ENCODE peak calls at places on chromosomes 4 and X, in ten cellular contexts. E is transverse colon, K is OCI-LY7, I is foreskin fibroblast, L is upper lobe of right lung, A is stomach, O is body of pancreas, G is tibial nerve, T is heart right ventricle, F is cardiac muscle cell. N is an unnamed sample.

GRCh38 chrX:639151-639550 is 8.6 kb downstream of the SHOX start:
- DNase-seq in A (no peak), E (no peak), G (no peak), I (no peak), O (no peak), T (no peak), K (no peak), L (no peak), F (no peak), N (no peak)

GRCh38 chr4:15930314-15930713 is 8.2 kb downstream of the FGFBP1 start:
- DNase-seq in T (no peak), K (no peak), A (no peak), E (no peak), F (no peak), I (no peak), G (no peak), L (no peak), O (no peak), N (no peak)

GRCh38 chr4:2785613-2786012 is 7.3 kb upstream of the SH3BP2 start:
- DNase-seq in E (no peak), A (peak), G (peak), O (peak), L (no peak), F (no peak), K (peak), T (no peak), I (peak), N (no peak)

GRCh38 chr4:131427000-131427399 is 1722.1 kb upstream of the PCDH10 start:
- DNase-seq in A (no peak), G (no peak), I (no peak), F (no peak), L (no peak), O (no peak), E (no peak), T (no peak), K (no peak), N (no peak)

GRCh38 chrX:116667346-116667745 is 204.6 kb upstream of the CT83 start:
- DNase-seq in L (no peak), I (no peak), F (no peak), T (no peak), O (no peak), G (no peak), E (no peak), A (no peak), K (no peak), N (no peak)

GRCh38 chr4:129335263-129335662 is 239.3 kb downstream of the C4orf33 start:
- DNase-seq in G (no peak), K (no peak), O (no peak), E (no peak), L (no peak), A (no peak), T (no peak), I (no peak), F (no peak), N (no peak)

GRCh38 chr4:168932138-168932537 is 77.9 kb downstream of the CBR4 start:
- DNase-seq in T (no peak), A (no peak), O (no peak), L (no peak), G (no peak), E (no peak), F (no peak), I (no peak), K (no peak), N (no peak)

GRCh38 chrX:70508296-70508911 is 63.8 kb downstream of the DLG3 start:
- DNase-seq in T (no peak), G (no peak), K (no peak), O (no peak), L (no peak), F (peak), I (peak), E (no peak), A (no peak), N (no peak)

GRCh38 chr4:116358633-116359222 is 726.6 kb downstream of the TRAM1L1 start:
- DNase-seq in O (peak), I (peak), T (peak), F (peak), E (peak), L (no peak), G (no peak), K (peak), A (peak), N (peak)

GRCh38 chrX:30280428-30280827 is 28.8 kb downstream of the NR0B1 start:
- DNase-seq in F (no peak), I (no peak), T (no peak), L (no peak), A (no peak), G (no peak), E (no peak), K (no peak), O (no peak), N (no peak)

GRCh38 chrX:30270639-30271038 is 23.7 kb downstream of the MAGEB1 start:
- DNase-seq in A (no peak), T (no peak), K (no peak), E (no peak), G (no peak), F (no peak), L (no peak), I (no peak), O (no peak), N (no peak)

GRCh38 chrX:30278365-30278764 is 30.8 kb downstream of the NR0B1 start:
- DNase-seq in K (no peak), O (no peak), L (no peak), A (no peak), I (peak), G (no peak), E (no peak), F (peak), T (no peak), N (no peak)

DNA sequence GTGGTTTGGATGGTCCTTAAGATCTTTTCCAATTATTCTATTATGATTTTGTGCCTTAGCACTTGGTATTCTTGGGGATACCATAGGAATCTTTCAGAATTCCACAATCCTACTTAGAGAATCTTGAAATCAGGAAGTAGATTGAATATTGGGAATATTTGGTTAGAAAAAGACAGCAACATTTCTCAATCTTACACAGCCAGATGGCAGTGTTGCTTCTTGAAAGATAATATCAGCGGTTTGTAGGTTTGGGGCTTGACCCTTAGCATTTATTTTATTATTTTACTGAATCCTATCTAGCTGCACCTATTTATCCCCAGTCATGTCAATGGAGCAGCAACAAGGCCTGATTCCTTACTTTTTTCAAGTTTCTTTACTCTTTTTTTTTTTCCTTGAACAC is 28.6 kb downstream of the MAGEB1 start:
- DNase-seq in L (no peak), G (no peak), F (peak), E (no peak), K (no peak), A (no peak), I (peak), O (no peak), T (no peak), N (no peak)
- TF ChIP-seq CTCF in L (peak), G (peak), F (peak), E (no peak), K (peak), A (peak), I (no peak), O (peak), T (no peak), N (peak)

GRCh38 chr4:39435875-39436563 is 22.7 kb downstream of the RPL9 start:
- DNase-seq in G (no peak), F (no peak), E (no peak), L (no peak), O (no peak), I (no peak), T (no peak), K (no peak), A (no peak), N (no peak)
- TF ChIP-seq CTCF in G (no peak), F (no peak), E (no peak), L (no peak), O (peak), I (no peak), T (no peak), K (peak), A (no peak), N (peak)

GRCh38 chr4:54004463-54004862 is 59.9 kb downstream of the CHIC2 start:
- DNase-seq in A (no peak), K (no peak), L (no peak), G (no peak), F (no peak), T (no peak), E (no peak), O (no peak), I (no peak), N (no peak)
- TF ChIP-seq CTCF in A (no peak), K (no peak), L (no peak), G (no peak), F (no peak), T (no peak), E (no peak), O (no peak), I (no peak), N (no peak)

GRCh38 chr4:161992317-161992716 is 171.5 kb downstream of the FSTL5 start:
- DNase-seq in E (no peak), I (no peak), A (no peak), O (no peak), T (no peak), L (no peak), G (no peak), K (no peak), F (no peak), N (no peak)
- TF ChIP-seq CTCF in E (no peak), I (no peak), A (no peak), O (no peak), T (no peak), L (no peak), G (no peak), K (no peak), F (no peak), N (no peak)

GRCh38 chrX:79933938-79934337 is 80.6 kb upstream of the TBX22 start:
- DNase-seq in T (no peak), K (no peak), A (no peak), I (no peak), O (no peak), E (no peak), L (no peak), F (no peak), G (no peak), N (no peak)
- TF ChIP-seq CTCF in T (no peak), K (no peak), A (no peak), I (no peak), O (no peak), E (no peak), L (no peak), F (no peak), G (no peak), N (no peak)

GRCh38 chrX:131264053-131264452 is 25.1 kb downstream of the IGSF1 start:
- DNase-seq in O (no peak), K (no peak), E (no peak), G (no peak), F (no peak), L (no peak), A (no peak), T (no peak), I (no peak), N (no peak)
- TF ChIP-seq CTCF in O (no peak), K (no peak), E (no peak), G (no peak), F (no peak), L (no peak), A (no peak), T (no peak), I (no peak), N (no peak)

GRCh38 chrX:134423606-134424005 is 36.4 kb upstream of the HPRT1 start:
- DNase-seq in I (peak), T (no peak), L (no peak), F (peak), O (no peak), E (no peak), A (no peak), G (no peak), K (peak), N (peak)
- TF ChIP-seq CTCF in I (peak), T (peak), L (no peak), F (peak), O (peak), E (no peak), A (peak), G (no peak), K (peak), N (peak)

GRCh38 chrX:154717824-154718223 is 33.1 kb downstream of the GAB3 start:
- DNase-seq in K (peak), L (no peak), A (no peak), E (peak), F (peak), T (no peak), G (no peak), I (peak), O (no peak), N (no peak)
- TF ChIP-seq CTCF in K (peak), L (no peak), A (no peak), E (no peak), F (peak), T (no peak), G (no peak), I (no peak), O (no peak), N (peak)

GRCh38 chrX:15930585-15930984 is 76.0 kb upstream of the AP1S2 start:
- DNase-seq in O (no peak), T (no peak), L (no peak), A (no peak), E (no peak), G (no peak), I (peak), F (peak), K (peak), N (peak)
- TF ChIP-seq CTCF in O (peak), T (peak), L (no peak), A (no peak), E (no peak), G (no peak), I (peak), F (peak), K (peak), N (peak)

GRCh38 chr4:157290622-157291021 is 70.1 kb downstream of the GRIA2 start:
- DNase-seq in O (no peak), I (peak), L (no peak), G (no peak), E (no peak), A (no peak), K (no peak), T (no peak), F (no peak), N (no peak)

GRCh38 chr4:157287445-157287844 is 66.9 kb downstream of the GRIA2 start:
- DNase-seq in A (no peak), K (no peak), F (no peak), I (no peak), L (no peak), O (no peak), T (no peak), G (no peak), E (no peak), N (no peak)

GRCh38 chr4:157294575-157294974 is 74.0 kb downstream of the GRIA2 start:
- DNase-seq in A (no peak), G (no peak), I (no peak), O (no peak), E (no peak), F (no peak), L (no peak), T (no peak), K (no peak), N (no peak)

DNA sequence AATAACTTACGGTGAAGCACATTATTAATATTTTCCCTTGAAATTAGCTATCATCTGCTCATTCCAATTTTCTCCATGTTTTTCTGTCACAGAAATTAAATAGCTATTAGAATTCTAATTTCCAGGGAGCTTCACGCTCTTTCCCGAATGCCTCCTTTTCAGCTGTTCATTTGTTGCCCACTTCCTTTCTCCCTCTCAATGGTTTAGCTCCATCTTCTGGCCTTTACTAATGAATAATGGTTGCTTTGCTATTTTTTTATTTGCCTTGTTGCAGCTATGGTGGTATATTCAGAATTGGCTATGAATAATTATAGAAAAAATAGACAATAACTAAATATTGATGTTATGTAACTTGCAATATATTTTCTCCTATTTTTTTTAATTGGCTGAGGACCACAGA is 70.5 kb downstream of the GRIA2 start:
- DNase-seq in K (no peak), L (no peak), O (no peak), G (no peak), A (no peak), T (no peak), F (peak), E (no peak), I (peak), N (no peak)
- TF ChIP-seq CTCF in K (no peak), L (no peak), O (no peak), G (no peak), A (no peak), T (no peak), F (no peak), E (no peak), I (no peak), N (peak)